ENCODE peak calls at places on chromosomes 16 and 17, in six cellular contexts. One of them, this sample, is unnamed.

GRCh38 chr17:13337864-13338371 is 263.8 kb downstream of the HS3ST3A1 start:
- DNase-seq in dermis blood vessel endothelial cell: peak; percentile 56
- DNase-seq in NCI-H1930: no peak
- DNase-seq in renal cortical epithelial cell: peak; percentile 51
- DNase-seq in astrocyte of the spinal cord: peak; percentile 87
- DNase-seq in NCI-H226: peak; percentile 28
- DNase-seq in this sample: peak; percentile 42

GRCh38 chr16:80265624-80266306 is 275.0 kb upstream of the DYNLRB2 start:
- DNase-seq in NCI-H226: no peak
- DNase-seq in renal cortical epithelial cell: peak; percentile 28
- DNase-seq in NCI-H1930: no peak
- DNase-seq in astrocyte of the spinal cord: no peak
- DNase-seq in dermis blood vessel endothelial cell: no peak
- DNase-seq in this sample: no peak

GRCh38 chr17:77189148-77189547 is 48.4 kb downstream of the SEC14L1 start:
- DNase-seq in NCI-H226: no peak
- DNase-seq in NCI-H1930: no peak
- DNase-seq in renal cortical epithelial cell: no peak
- DNase-seq in astrocyte of the spinal cord: no peak
- DNase-seq in dermis blood vessel endothelial cell: no peak
- DNase-seq in this sample: no peak

GRCh38 chr17:42642377-42642776 is 16.7 kb upstream of the TUBG2 start:
- DNase-seq in renal cortical epithelial cell: no peak
- DNase-seq in NCI-H1930: no peak
- DNase-seq in NCI-H226: no peak
- DNase-seq in astrocyte of the spinal cord: no peak
- DNase-seq in dermis blood vessel endothelial cell: no peak
- DNase-seq in this sample: no peak

GRCh38 chr17:57985675-57985974 is 2.4 kb downstream of the VEZF1 start:
- DNase-seq in dermis blood vessel endothelial cell: peak; percentile 45
- DNase-seq in NCI-H1930: no peak
- DNase-seq in astrocyte of the spinal cord: peak; percentile 39
- DNase-seq in NCI-H226: peak; percentile 72
- DNase-seq in renal cortical epithelial cell: peak; percentile 90
- DNase-seq in this sample: no peak

GRCh38 chr16:63983401-63983800 is 1138.5 kb downstream of the CDH11 start:
- DNase-seq in renal cortical epithelial cell: no peak
- DNase-seq in astrocyte of the spinal cord: no peak
- DNase-seq in dermis blood vessel endothelial cell: no peak
- DNase-seq in NCI-H1930: no peak
- DNase-seq in NCI-H226: no peak
- DNase-seq in this sample: no peak

GRCh38 chr16:86775401-86775985 is 197.1 kb downstream of the FOXL1 start:
- DNase-seq in NCI-H1930: no peak
- DNase-seq in NCI-H226: no peak
- DNase-seq in astrocyte of the spinal cord: peak; percentile 12
- DNase-seq in renal cortical epithelial cell: no peak
- DNase-seq in dermis blood vessel endothelial cell: no peak
- DNase-seq in this sample: no peak

GRCh38 chr17:40020146-40020545 is 4.9 kb downstream of the CSF3 start:
- DNase-seq in renal cortical epithelial cell: no peak
- DNase-seq in astrocyte of the spinal cord: no peak
- DNase-seq in NCI-H1930: no peak
- DNase-seq in NCI-H226: peak; percentile 1
- DNase-seq in dermis blood vessel endothelial cell: no peak
- DNase-seq in this sample: no peak

GRCh38 chr17:73360961-73361761 is 49.4 kb upstream of the CDC42EP4 start:
- DNase-seq in renal cortical epithelial cell: no peak
- DNase-seq in NCI-H226: no peak
- DNase-seq in NCI-H1930: no peak
- DNase-seq in dermis blood vessel endothelial cell: no peak
- DNase-seq in astrocyte of the spinal cord: no peak
- DNase-seq in this sample: no peak

GRCh38 chr16:88377961-88378360 is 4.8 kb upstream of the ZNF469 start:
- DNase-seq in dermis blood vessel endothelial cell: no peak
- DNase-seq in renal cortical epithelial cell: no peak
- DNase-seq in NCI-H226: peak; percentile 21
- DNase-seq in NCI-H1930: no peak
- DNase-seq in astrocyte of the spinal cord: no peak
- DNase-seq in this sample: no peak

GRCh38 chr16:14309001-14309886 is 238.1 kb downstream of the MRTFB start:
- DNase-seq in NCI-H226: no peak
- DNase-seq in renal cortical epithelial cell: no peak
- DNase-seq in astrocyte of the spinal cord: no peak
- DNase-seq in NCI-H1930: no peak
- DNase-seq in dermis blood vessel endothelial cell: no peak
- DNase-seq in this sample: no peak

GRCh38 chr17:73657473-73658116 is 13.3 kb upstream of the SDK2 start:
- DNase-seq in NCI-H226: peak; percentile 16
- DNase-seq in renal cortical epithelial cell: peak; percentile 5
- DNase-seq in astrocyte of the spinal cord: no peak
- DNase-seq in NCI-H1930: peak; percentile 64
- DNase-seq in dermis blood vessel endothelial cell: peak; percentile 14
- DNase-seq in this sample: no peak

GRCh38 chr17:7951143-7951792 is 19.3 kb downstream of the CNTROB start:
- DNase-seq in dermis blood vessel endothelial cell: no peak
- DNase-seq in astrocyte of the spinal cord: no peak
- DNase-seq in NCI-H1930: no peak
- DNase-seq in renal cortical epithelial cell: no peak
- DNase-seq in NCI-H226: no peak
- DNase-seq in this sample: no peak

GRCh38 chr17:77131919-77132318 is 8.8 kb upstream of the SEC14L1 start:
- DNase-seq in NCI-H1930: no peak
- DNase-seq in renal cortical epithelial cell: peak; percentile 58
- DNase-seq in NCI-H226: peak; percentile 92
- DNase-seq in dermis blood vessel endothelial cell: peak; percentile 77
- DNase-seq in astrocyte of the spinal cord: no peak
- DNase-seq in this sample: peak; percentile 82

GRCh38 chr16:26905336-26905735 is 161.4 kb upstream of the C16orf82 start:
- DNase-seq in renal cortical epithelial cell: no peak
- DNase-seq in astrocyte of the spinal cord: peak; percentile 82
- DNase-seq in NCI-H226: no peak
- DNase-seq in NCI-H1930: no peak
- DNase-seq in dermis blood vessel endothelial cell: no peak
- DNase-seq in this sample: no peak

GRCh38 chr16:10992797-10993196 is 48.4 kb downstream of the CLEC16A start:
- DNase-seq in NCI-H1930: no peak
- DNase-seq in astrocyte of the spinal cord: peak; percentile 84
- DNase-seq in NCI-H226: peak; percentile 84
- DNase-seq in renal cortical epithelial cell: peak; percentile 74
- DNase-seq in dermis blood vessel endothelial cell: peak; percentile 32
- DNase-seq in this sample: peak; percentile 17

GRCh38 chr16:49399594-49400364 is 26.2 kb downstream of the C16orf78 start:
- DNase-seq in dermis blood vessel endothelial cell: no peak
- DNase-seq in NCI-H226: no peak
- DNase-seq in NCI-H1930: no peak
- DNase-seq in renal cortical epithelial cell: no peak
- DNase-seq in astrocyte of the spinal cord: no peak
- DNase-seq in this sample: no peak

GRCh38 chr17:41527076-41528023 is 758 bp downstream of the KRT19 start:
- DNase-seq in dermis blood vessel endothelial cell: no peak
- DNase-seq in NCI-H1930: no peak
- DNase-seq in astrocyte of the spinal cord: no peak
- DNase-seq in renal cortical epithelial cell: no peak
- DNase-seq in NCI-H226: peak; percentile 50
- DNase-seq in this sample: no peak

GRCh38 chr17:76524598-76525512 is 12.7 kb downstream of the CYGB start:
- DNase-seq in renal cortical epithelial cell: no peak
- DNase-seq in NCI-H1930: no peak
- DNase-seq in astrocyte of the spinal cord: no peak
- DNase-seq in dermis blood vessel endothelial cell: no peak
- DNase-seq in NCI-H226: no peak
- DNase-seq in this sample: no peak

GRCh38 chr17:81806461-81807209 is 2.7 kb downstream of the GCGR start:
- DNase-seq in NCI-H1930: no peak
- DNase-seq in NCI-H226: no peak
- DNase-seq in astrocyte of the spinal cord: no peak
- DNase-seq in dermis blood vessel endothelial cell: no peak
- DNase-seq in renal cortical epithelial cell: no peak
- DNase-seq in this sample: no peak

GRCh38 chr17:34637548-34638525 is 58.5 kb downstream of the TMEM132E start:
- DNase-seq in dermis blood vessel endothelial cell: peak; percentile 86
- DNase-seq in astrocyte of the spinal cord: peak; percentile 31
- DNase-seq in NCI-H226: peak; percentile 25
- DNase-seq in NCI-H1930: peak; percentile 11
- DNase-seq in renal cortical epithelial cell: peak; percentile 30
- DNase-seq in this sample: peak; percentile 69

GRCh38 chr17:72614476-72614870 is 478.0 kb downstream of the SLC39A11 start:
- DNase-seq in NCI-H226: no peak
- DNase-seq in NCI-H1930: no peak
- DNase-seq in renal cortical epithelial cell: peak; percentile 50
- DNase-seq in dermis blood vessel endothelial cell: no peak
- DNase-seq in astrocyte of the spinal cord: peak; percentile 48
- DNase-seq in this sample: no peak

GRCh38 chr17:34663714-34664113 is 84.3 kb downstream of the TMEM132E start:
- DNase-seq in NCI-H226: no peak
- DNase-seq in renal cortical epithelial cell: no peak
- DNase-seq in NCI-H1930: no peak
- DNase-seq in astrocyte of the spinal cord: no peak
- DNase-seq in dermis blood vessel endothelial cell: no peak
- DNase-seq in this sample: peak; percentile 6

GRCh38 chr16:84119368-84119767 is 2.6 kb upstream of the MBTPS1 start:
- DNase-seq in astrocyte of the spinal cord: no peak
- DNase-seq in NCI-H1930: no peak
- DNase-seq in renal cortical epithelial cell: no peak
- DNase-seq in NCI-H226: no peak
- DNase-seq in dermis blood vessel endothelial cell: no peak
- DNase-seq in this sample: no peak

GRCh38 chr17:16491703-16492612 is at the start of gene LRRC75A:
- DNase-seq in renal cortical epithelial cell: no peak
- DNase-seq in astrocyte of the spinal cord: no peak
- DNase-seq in dermis blood vessel endothelial cell: peak; percentile 33
- DNase-seq in NCI-H1930: peak; percentile 56
- DNase-seq in NCI-H226: no peak
- DNase-seq in this sample: no peak

GRCh38 chr17:550776-551175 is 163.9 kb downstream of the VPS53 start:
- DNase-seq in renal cortical epithelial cell: peak; percentile 77
- DNase-seq in dermis blood vessel endothelial cell: no peak
- DNase-seq in NCI-H1930: no peak
- DNase-seq in NCI-H226: peak; percentile 30
- DNase-seq in astrocyte of the spinal cord: peak; percentile 52
- DNase-seq in this sample: no peak

GRCh38 chr16:48335961-48336360 is 49.3 kb downstream of the SIAH1 start:
- DNase-seq in renal cortical epithelial cell: no peak
- DNase-seq in NCI-H1930: no peak
- DNase-seq in astrocyte of the spinal cord: peak; percentile 71
- DNase-seq in dermis blood vessel endothelial cell: no peak
- DNase-seq in NCI-H226: peak; percentile 28
- DNase-seq in this sample: no peak